ENCODE peak calls at places on chromosomes 13 and 19, in nine cellular contexts. F is BJ, B is mucosa of gallbladder, U is IMR-90, C is A172, W is left colon, E is neural crest cell, G is RPMI7951, D is cerebellar nuclear complex. Z is an unnamed sample.
A peak's percentile ranks its signal among the peaks of the same experiment; 100 is the strongest.

GRCh38 chr19:49441210-49441959 is at the start of gene SLC17A7:
- DNase-seq in D (peak; percentile 30), C (no peak), W (no peak), U (no peak), B (no peak), F (no peak), G (peak; percentile 64), E (no peak), Z (no peak)

GRCh38 chr19:33420821-33421220 is 47.3 kb downstream of the CEBPG start:
- DNase-seq in B (no peak), U (no peak), F (no peak), W (no peak), E (no peak), D (no peak), G (no peak), C (no peak), Z (no peak)

GRCh38 chr13:98206946-98207345 is 29.9 kb upstream of the RNF113B start:
- DNase-seq in C (peak; percentile 53), G (no peak), E (no peak), D (no peak), B (no peak), W (no peak), U (peak; percentile 99), F (peak; percentile 99), Z (no peak)

GRCh38 chr19:39151209-39151608 is 25.6 kb downstream of the PAK4 start:
- DNase-seq in C (no peak), B (no peak), U (no peak), E (no peak), F (no peak), G (no peak), W (no peak), D (no peak), Z (no peak)

GRCh38 chr13:27643334-27644158 is 21.9 kb downstream of the POLR1D start:
- DNase-seq in F (no peak), B (no peak), G (no peak), E (no peak), U (no peak), W (no peak), D (no peak), C (no peak), Z (no peak)

GRCh38 chr19:42402376-42403116 is 12.4 kb upstream of the CNFN start:
- DNase-seq in U (no peak), W (no peak), B (no peak), C (no peak), F (no peak), E (no peak), D (no peak), G (no peak), Z (no peak)

GRCh38 chr13:29550589-29550988 is 44.9 kb downstream of the SLC7A1 start:
- DNase-seq in C (no peak), B (no peak), U (peak; percentile 6), G (no peak), W (no peak), D (no peak), E (no peak), F (no peak), Z (no peak)

GRCh38 chr19:38252935-38253691 is 3.1 kb downstream of the PPP1R14A start:
- DNase-seq in U (no peak), E (no peak), F (no peak), C (no peak), W (peak; percentile 35), D (no peak), G (no peak), B (no peak), Z (no peak)

GRCh38 chr13:76378767-76379166 is 507.4 kb downstream of the KCTD12 start:
- DNase-seq in F (no peak), W (no peak), G (no peak), U (no peak), B (no peak), D (no peak), C (no peak), E (no peak), Z (no peak)